ENCODE peak calls at places on chromosomes 16 and 17, in four cellular contexts. V is body of pancreas, K is cardiac muscle cell, M is Panc1. A is an unnamed sample. For H3K36me3, the result is how much of the 10 kb centered on the place peaks cover.

GRCh38 chr17:21355586-21355985 is 20.6 kb upstream of the KCNJ12 start:
- DNase-seq in M (no peak), V (no peak), K (no peak), A (no peak)

GRCh38 chr16:73298562-73298961 is 250.6 kb upstream of the ZFHX3 start:
- DNase-seq in K (no peak), M (no peak), V (no peak), A (no peak)

GRCh38 chr16:1164382-1164781 is 11.5 kb downstream of the CACNA1H start:
- DNase-seq in V (no peak), K (no peak), M (no peak), A (no peak)

GRCh38 chr16:86598607-86599318 is 20.4 kb downstream of the FOXL1 start:
- DNase-seq in V (no peak), K (no peak), M (no peak), A (no peak)

GRCh38 chr16:89037261-89038152 is 56.1 kb upstream of the ACSF3 start:
- DNase-seq in M (no peak), V (peak), K (peak), A (peak)

GRCh38 chr17:80419255-80419654 is 4.3 kb downstream of the ENDOV start:
- DNase-seq in M (no peak), K (no peak), V (no peak), A (no peak)

GRCh38 chr16:31710880-31711279 is 162.7 kb upstream of the ZNF267 start:
- DNase-seq in K (no peak), M (no peak), V (no peak), A (no peak)

GRCh38 chr17:48626470-48627241 is 498 bp upstream of the HOXB9 start:
- DNase-seq in K (no peak), V (no peak), M (no peak), A (no peak)

GRCh38 chr17:8326591-8327583 is 12.8 kb upstream of the ODF4 start:
- DNase-seq in K (peak), M (no peak), V (peak), A (peak)

GRCh38 chr16:73057369-73058210 is 9.7 kb upstream of the ZFHX3 start:
- DNase-seq in K (peak), M (no peak), V (peak), A (peak)

GRCh38 chr16:89898201-89898967 is 20.3 kb upstream of the MC1R start:
- DNase-seq in M (no peak), K (no peak), V (no peak), A (no peak)

DNA sequence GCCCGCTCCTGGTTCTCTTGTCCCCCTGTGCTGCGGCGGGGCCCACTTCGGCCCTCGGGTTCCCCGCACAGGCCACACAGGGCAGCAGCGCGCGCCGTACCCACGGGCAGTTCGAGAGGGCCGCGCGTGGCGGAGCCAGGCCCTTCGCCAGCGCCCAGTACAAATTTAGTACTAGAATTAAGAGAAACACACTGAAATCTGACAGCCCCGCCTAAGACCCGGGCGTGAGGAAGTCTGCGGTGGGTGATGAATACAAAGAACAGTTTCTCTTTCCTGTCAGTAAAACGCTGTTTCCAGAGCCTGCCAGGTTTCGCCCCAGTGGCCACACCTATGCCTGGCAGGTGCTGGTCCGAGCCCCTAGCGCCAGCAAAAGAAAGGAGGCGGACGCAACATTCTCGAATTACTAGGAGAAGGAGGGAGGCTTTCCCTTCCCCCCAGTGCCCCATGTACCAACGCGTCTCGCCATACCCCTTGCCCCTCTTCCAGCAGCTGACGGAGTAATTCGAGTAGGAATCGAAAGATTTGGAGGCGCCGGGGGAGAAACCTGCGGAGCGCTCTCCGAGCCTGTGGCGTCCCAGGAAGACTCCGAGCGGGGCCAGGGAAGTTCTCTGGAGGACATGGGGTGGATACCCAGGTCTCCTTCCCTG is 591 bp upstream of the SLFN5 start:
- DNase-seq in M (no peak), V (peak), K (peak), A (peak)
- TF ChIP-seq CTCF in M (no peak), V (peak), K (peak), A (no peak)

GRCh38 chr16:81292936-81293335 is 21.8 kb upstream of the GAN start:
- DNase-seq in M (no peak), K (no peak), V (no peak), A (no peak)
- H3K4me3 ChIP-seq in M (no peak), K (no peak), V (no peak), A (no peak)

DNA sequence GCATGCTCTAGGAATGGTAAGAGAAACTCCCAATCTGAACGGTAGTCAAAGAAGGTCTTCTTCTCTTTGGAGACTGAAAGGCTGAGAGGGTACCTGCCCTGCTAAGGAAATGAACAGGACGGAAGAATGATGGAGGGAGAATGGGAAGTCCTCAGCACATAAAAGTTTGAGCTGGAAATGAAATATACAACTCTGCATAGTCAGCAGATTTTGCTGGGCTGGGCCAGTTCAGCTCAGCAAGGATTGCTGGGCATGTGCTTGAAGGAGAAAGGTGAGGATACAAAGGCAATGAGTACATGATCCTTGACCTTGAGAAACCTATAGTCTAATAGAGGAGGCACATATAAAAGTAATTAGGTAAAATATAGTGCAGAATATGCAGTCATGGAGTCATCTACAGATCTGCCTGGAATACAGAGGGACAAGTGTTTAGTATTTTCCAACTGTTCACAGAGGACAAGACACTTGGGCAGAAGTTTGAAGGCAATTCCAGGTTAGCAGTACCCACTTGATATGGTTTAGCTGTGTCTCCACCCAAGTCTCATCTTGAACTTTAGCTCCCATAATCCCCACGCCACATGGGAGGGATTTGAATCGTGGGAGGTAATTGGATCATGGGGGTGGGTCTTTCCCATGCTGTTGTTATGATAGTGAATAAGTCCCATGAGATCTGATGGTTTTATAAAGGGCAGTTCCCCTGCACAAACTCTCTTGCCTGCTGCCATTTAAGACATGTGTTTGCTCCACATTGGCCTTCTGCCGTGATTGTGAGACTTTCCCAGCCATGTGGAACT is 669.1 kb downstream of the MAF start:
- DNase-seq in K (no peak), V (no peak), M (no peak), A (peak)
- H3K36me3 ChIP-seq in K (under half), V (under half), M (under half), A (under half)

GRCh38 chr16:57167951-57168350 is 17.9 kb downstream of the PSME3IP1 start:
- DNase-seq in K (peak), M (no peak), V (no peak), A (no peak)
- TF ChIP-seq CTCF in K (peak), M (peak), V (peak), A (peak)

DNA sequence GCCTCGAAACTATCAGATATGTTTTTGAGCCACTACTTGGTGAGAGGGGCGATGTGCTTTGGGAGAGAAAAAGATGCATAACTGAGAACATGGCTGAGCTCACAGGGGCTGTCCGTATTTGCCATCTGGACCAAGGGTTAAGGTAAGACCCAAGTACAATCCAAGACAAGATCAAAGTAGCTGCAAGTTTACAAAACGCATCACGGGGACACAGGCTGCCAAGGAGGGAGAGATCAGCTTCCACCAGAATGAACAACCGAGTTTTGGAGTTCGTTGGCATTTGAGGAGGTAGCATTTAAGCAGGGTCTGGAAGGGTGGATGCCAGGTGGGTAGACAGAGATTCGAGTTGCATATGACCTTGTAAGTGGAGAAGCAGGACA is 2.2 kb downstream of the PITPNC1 start:
- DNase-seq in V (no peak), M (no peak), K (no peak), A (no peak)
- H3K4me3 ChIP-seq in V (no peak), M (peak), K (peak), A (peak)

A was measured in testis.